ENCODE peak calls at places on chromosome 16, in five cellular contexts. T, S, G, Q and N are unnamed samples.

GRCh38 chr16:53156516-53156915 is 101.7 kb downstream of the CHD9 start:
- DNase-seq in T (peak), S (no peak), G (no peak), Q (no peak), N (no peak)

GRCh38 chr16:31087481-31087880 is 1.3 kb downstream of the PRSS53 start:
- DNase-seq in T (no peak), S (no peak), G (no peak), Q (no peak), N (no peak)

GRCh38 chr16:70662991-70663523 is 16.7 kb downstream of the IL34 start:
- DNase-seq in T (no peak), S (no peak), G (no peak), Q (no peak), N (no peak)

GRCh38 chr16:55444754-55445485 is 34.1 kb upstream of the MMP2 start:
- DNase-seq in T (no peak), S (peak), G (no peak), Q (peak), N (no peak)

GRCh38 chr16:21950782-21951521 is 2.2 kb upstream of the UQCRC2 start:
- DNase-seq in T (peak), S (no peak), G (peak), Q (no peak), N (no peak)

GRCh38 chr16:89691986-89692569 is 5.6 kb downstream of the CDK10 start:
- DNase-seq in T (no peak), S (no peak), G (no peak), Q (no peak), N (no peak)

GRCh38 chr16:87464691-87465300 is 28.0 kb downstream of the ZCCHC14 start:
- DNase-seq in T (peak), S (peak), G (no peak), Q (peak), N (peak)

GRCh38 chr16:83956336-83957289 is 3.6 kb downstream of the OSGIN1 start:
- DNase-seq in T (peak), S (peak), G (peak), Q (peak), N (peak)